ENCODE peak calls at places on chromosomes 3 and 15, in seven cellular contexts. X, S, P, H, T, L and Y are unnamed samples.

GRCh38 chr15:68176601-68177000 is 28.5 kb downstream of the CALML4 start:
- DNase-seq in S (no peak), L (no peak), X (peak; percentile 59), T (no peak), P (no peak), H (no peak), Y (no peak)

GRCh38 chr3:36695769-36696137 is 68.6 kb downstream of the DCLK3 start:
- DNase-seq in S (no peak), L (no peak), T (no peak), P (no peak), X (peak; percentile 96), H (no peak), Y (no peak)

GRCh38 chr3:129315386-129315991 is 36.8 kb downstream of the HMCES start:
- DNase-seq in L (peak; percentile 71), S (peak; percentile 48), X (peak; percentile 22), H (peak; percentile 8), P (peak; percentile 78), T (no peak), Y (no peak)

GRCh38 chr15:100764778-100765457 is 114.7 kb upstream of the ALDH1A3 start:
- DNase-seq in H (no peak), T (no peak), P (no peak), S (no peak), L (no peak), X (peak; percentile 83), Y (peak; percentile 84)

GRCh38 chr3:127754411-127755304 is 67.7 kb downstream of the MGLL start:
- DNase-seq in S (no peak), T (peak; percentile 16), P (no peak), L (no peak), H (no peak), X (no peak), Y (no peak)

GRCh38 chr15:74350295-74351275 is 16.9 kb downstream of the CYP11A1 start:
- DNase-seq in X (no peak), P (no peak), L (no peak), S (no peak), T (no peak), H (no peak), Y (no peak)

GRCh38 chr3:192915306-192915705 is 2.4 kb downstream of the MB21D2 start:
- DNase-seq in S (no peak), X (peak; percentile 68), L (no peak), H (no peak), T (no peak), P (no peak), Y (no peak)

GRCh38 chr15:63856711-63857458 is 23.1 kb upstream of the HERC1 start:
- DNase-seq in H (no peak), X (peak; percentile 61), P (no peak), S (no peak), L (no peak), T (no peak), Y (no peak)

GRCh38 chr3:142027713-142028112 is 121.6 kb downstream of the TFDP2 start:
- DNase-seq in S (no peak), H (no peak), P (no peak), L (no peak), T (peak; percentile 27), X (peak; percentile 44), Y (no peak)

GRCh38 chr15:58469432-58470353 is 37.9 kb downstream of the LIPC start:
- DNase-seq in S (no peak), L (no peak), P (no peak), T (no peak), H (no peak), X (peak; percentile 98), Y (no peak)

GRCh38 chr3:49616061-49616460 is 58.1 kb upstream of the APEH start:
- DNase-seq in S (no peak), H (no peak), T (no peak), P (no peak), X (no peak), L (no peak), Y (no peak)

GRCh38 chr15:74906193-74906449 is 530 bp downstream of the FAM219B start:
- DNase-seq in L (no peak), S (no peak), T (peak; percentile 15), P (no peak), H (no peak), X (no peak), Y (no peak)

GRCh38 chr3:88168171-88168570 is 18.4 kb downstream of the C3orf38 start:
- DNase-seq in X (no peak), T (no peak), S (no peak), L (no peak), P (no peak), H (no peak), Y (no peak)

GRCh38 chr3:4466783-4467521 is at the start of gene SUMF1:
- DNase-seq in T (peak; percentile 65), H (peak; percentile 64), L (peak; percentile 83), X (peak; percentile 64), S (peak; percentile 81), P (peak; percentile 84), Y (peak; percentile 89)

GRCh38 chr15:65201918-65202317 is 9.4 kb downstream of the CILP start:
- DNase-seq in S (no peak), H (no peak), X (no peak), L (no peak), P (no peak), T (no peak), Y (no peak)

GRCh38 chr15:100787567-100787941 is 92.1 kb upstream of the ALDH1A3 start:
- DNase-seq in T (no peak), X (no peak), H (no peak), L (peak; percentile 54), S (no peak), P (no peak), Y (no peak)

GRCh38 chr3:152236741-152237140 is 32.0 kb upstream of the MBNL1 start:
- DNase-seq in T (no peak), L (no peak), P (no peak), S (no peak), X (peak; percentile 54), H (no peak), Y (no peak)

GRCh38 chr3:29822051-29822450 is 541.2 kb downstream of the RBMS3 start:
- DNase-seq in T (no peak), X (peak; percentile 85), S (no peak), H (no peak), P (no peak), L (no peak), Y (no peak)

GRCh38 chr15:70627734-70628541 is 135.4 kb downstream of the UACA start:
- DNase-seq in H (no peak), T (no peak), S (no peak), X (peak; percentile 80), L (peak; percentile 36), P (no peak), Y (no peak)

GRCh38 chr15:29063646-29064045 is 177.9 kb downstream of the APBA2 start:
- DNase-seq in P (no peak), S (no peak), T (no peak), X (no peak), H (no peak), L (no peak), Y (no peak)

GRCh38 chr3:51471775-51472652 is 27.8 kb downstream of the DCAF1 start:
- DNase-seq in T (no peak), H (no peak), S (no peak), L (no peak), P (no peak), X (peak; percentile 12), Y (no peak)

GRCh38 chr15:79071901-79072300 is 18.7 kb downstream of the RASGRF1 start:
- DNase-seq in S (peak; percentile 26), H (no peak), L (no peak), P (no peak), T (no peak), X (peak; percentile 49), Y (no peak)

GRCh38 chr15:90114451-90114901 is 12.2 kb upstream of the IDH2 start:
- DNase-seq in X (no peak), L (no peak), H (no peak), T (no peak), P (no peak), S (no peak), Y (no peak)